ENCODE peak calls at places on chromosomes 11 and 22, in six cellular contexts. K is prostate gland, H is HCT116, R is ovary, F is heart left ventricle, Y is body of pancreas. O is an unnamed sample.
A peak's percentile ranks its signal among the peaks of the same experiment; 100 is the strongest.

GRCh38 chr11:129853508-129854228 is 38.0 kb downstream of the TMEM45B start:
- DNase-seq in K (peak; percentile 93), H (no peak), R (peak; percentile 31), F (no peak), Y (peak; percentile 82), O (no peak)

GRCh38 chr11:74019860-74020259 is 11.0 kb upstream of the UCP3 start:
- DNase-seq in K (no peak), H (no peak), R (no peak), F (no peak), Y (no peak), O (no peak)

GRCh38 chr11:109960831-109961230 is 132.4 kb upstream of the ZC3H12C start:
- DNase-seq in K (no peak), H (no peak), R (peak; percentile 88), F (peak; percentile 69), Y (peak; percentile 83), O (no peak)

GRCh38 chr11:129591527-129591926 is 215.9 kb downstream of the BARX2 start:
- DNase-seq in K (no peak), H (no peak), R (no peak), F (no peak), Y (no peak), O (no peak)

GRCh38 chr11:102451693-102452460 is 688 bp downstream of the TMEM123 start:
- DNase-seq in K (peak; percentile 69), H (no peak), R (peak; percentile 67), F (peak; percentile 81), Y (peak; percentile 71), O (peak; percentile 25)

GRCh38 chr22:29156507-29156906 is 49.2 kb upstream of the EMID1 start:
- DNase-seq in K (no peak), H (no peak), R (peak; percentile 22), F (no peak), Y (no peak), O (no peak)

GRCh38 chr11:62391642-62392425 is 27.0 kb upstream of the SCGB1A1 start:
- DNase-seq in K (no peak), H (no peak), R (no peak), F (no peak), Y (no peak), O (no peak)

GRCh38 chr11:128789497-128790080 is 77.5 kb downstream of the KCNJ1 start:
- DNase-seq in K (no peak), H (no peak), R (no peak), F (no peak), Y (no peak), O (no peak)

GRCh38 chr22:35341090-35341874 is 39.6 kb upstream of the HMOX1 start:
- DNase-seq in K (no peak), H (no peak), R (no peak), F (peak; percentile 44), Y (no peak), O (no peak)

GRCh38 chr11:85746640-85747039 is 60.6 kb upstream of the CCDC89 start:
- DNase-seq in K (no peak), H (no peak), R (no peak), F (no peak), Y (no peak), O (no peak)

GRCh38 chr11:8070417-8071101 is 10.5 kb upstream of the TUB start:
- DNase-seq in K (no peak), H (peak; percentile 21), R (no peak), F (no peak), Y (no peak), O (peak; percentile 70)

GRCh38 chr11:68016904-68017817 is 7.0 kb downstream of the ALDH3B1 start:
- DNase-seq in K (no peak), H (no peak), R (no peak), F (no peak), Y (no peak), O (no peak)

GRCh38 chr11:132115454-132115853 is 745.0 kb downstream of the NTM start:
- DNase-seq in K (no peak), H (no peak), R (no peak), F (no peak), Y (no peak), O (no peak)

GRCh38 chr11:101127699-101128570 is 1.7 kb downstream of the PGR start:
- DNase-seq in K (no peak), H (no peak), R (peak; percentile 70), F (peak; percentile 74), Y (peak; percentile 4), O (no peak)

GRCh38 chr11:128282053-128282452 is 305.3 kb downstream of the ETS1 start:
- DNase-seq in K (peak; percentile 8), H (no peak), R (no peak), F (no peak), Y (no peak), O (no peak)

GRCh38 chr11:120331301-120331966 is 4.8 kb upstream of the ARHGEF12 start:
- DNase-seq in K (no peak), H (no peak), R (no peak), F (no peak), Y (peak; percentile 67), O (peak; percentile 58)

GRCh38 chr22:25331050-25331449 is 111.6 kb downstream of the CRYBB2 start:
- DNase-seq in K (no peak), H (no peak), R (no peak), F (no peak), Y (no peak), O (no peak)

GRCh38 chr11:134040386-134041297 is 28.2 kb upstream of the JAM3 start:
- DNase-seq in K (no peak), H (no peak), R (peak; percentile 73), F (peak; percentile 48), Y (no peak), O (no peak)

GRCh38 chr11:19071255-19071654 is 10.7 kb upstream of the MRGPRX2 start:
- DNase-seq in K (peak; percentile 60), H (peak; percentile 77), R (peak; percentile 59), F (peak; percentile 73), Y (peak; percentile 83), O (peak; percentile 65)

GRCh38 chr22:38732251-38732815 is 23.5 kb downstream of the SUN2 start:
- DNase-seq in K (no peak), H (no peak), R (no peak), F (no peak), Y (peak; percentile 77), O (no peak)

GRCh38 chr22:38734203-38735100 is 21.3 kb downstream of the SUN2 start:
- DNase-seq in K (no peak), H (no peak), R (no peak), F (peak; percentile 40), Y (no peak), O (no peak)

GRCh38 chr22:38735126-38735464 is 20.7 kb downstream of the SUN2 start:
- DNase-seq in K (no peak), H (no peak), R (no peak), F (peak; percentile 51), Y (no peak), O (no peak)

GRCh38 chr22:38731703-38732161 is 24.1 kb downstream of the SUN2 start:
- DNase-seq in K (no peak), H (no peak), R (no peak), F (no peak), Y (no peak), O (no peak)

DNA sequence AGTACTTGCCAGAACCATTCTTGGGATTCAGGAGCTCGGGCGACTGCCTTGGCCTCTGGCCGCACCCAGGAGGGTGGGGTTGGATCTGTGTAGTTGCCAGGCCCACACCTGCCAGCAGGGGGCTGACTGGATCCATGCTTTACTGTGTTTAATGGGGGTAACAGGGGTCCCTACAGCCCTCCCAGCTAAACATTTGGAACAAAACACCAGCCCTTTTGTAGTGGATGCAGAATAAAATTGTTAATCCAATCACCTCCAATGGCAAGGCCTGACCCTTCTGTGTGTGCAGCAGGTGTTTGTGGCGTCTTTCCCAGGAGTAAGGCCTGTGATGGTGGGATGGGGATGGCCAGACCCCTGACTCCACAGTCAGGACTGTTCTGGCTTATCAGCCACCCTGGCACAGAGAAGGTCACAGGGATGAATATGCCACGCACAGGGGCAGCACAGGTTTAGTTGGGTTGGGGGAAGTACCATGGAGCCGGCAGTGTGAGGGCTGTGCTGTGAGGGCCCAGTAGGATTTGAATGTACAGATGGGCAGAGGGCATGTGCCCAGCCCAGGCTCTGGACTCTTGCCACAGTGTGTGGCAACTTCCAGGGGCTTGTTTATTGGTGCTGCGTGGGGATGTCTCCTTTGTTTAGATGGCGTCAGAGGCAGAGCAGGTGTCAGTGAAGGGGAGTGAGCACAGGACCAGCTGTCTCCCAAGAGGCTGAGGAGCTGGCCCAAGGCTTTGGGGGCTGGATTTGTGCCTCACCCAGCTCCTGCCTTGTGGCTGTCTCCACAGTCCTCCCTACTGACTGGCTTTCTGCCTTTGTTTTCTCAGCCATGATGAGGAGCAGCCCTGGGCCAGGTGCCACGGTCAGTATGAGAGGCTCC is 22.2 kb downstream of the SUN2 start:
- DNase-seq in K (peak; percentile 67), H (no peak), R (peak; percentile 73), F (peak; percentile 75), Y (peak; percentile 81), O (no peak)
- TF ChIP-seq POLR2A in K (no peak), H (no peak), R (no peak), F (no peak), Y (no peak), O (no peak)

DNA sequence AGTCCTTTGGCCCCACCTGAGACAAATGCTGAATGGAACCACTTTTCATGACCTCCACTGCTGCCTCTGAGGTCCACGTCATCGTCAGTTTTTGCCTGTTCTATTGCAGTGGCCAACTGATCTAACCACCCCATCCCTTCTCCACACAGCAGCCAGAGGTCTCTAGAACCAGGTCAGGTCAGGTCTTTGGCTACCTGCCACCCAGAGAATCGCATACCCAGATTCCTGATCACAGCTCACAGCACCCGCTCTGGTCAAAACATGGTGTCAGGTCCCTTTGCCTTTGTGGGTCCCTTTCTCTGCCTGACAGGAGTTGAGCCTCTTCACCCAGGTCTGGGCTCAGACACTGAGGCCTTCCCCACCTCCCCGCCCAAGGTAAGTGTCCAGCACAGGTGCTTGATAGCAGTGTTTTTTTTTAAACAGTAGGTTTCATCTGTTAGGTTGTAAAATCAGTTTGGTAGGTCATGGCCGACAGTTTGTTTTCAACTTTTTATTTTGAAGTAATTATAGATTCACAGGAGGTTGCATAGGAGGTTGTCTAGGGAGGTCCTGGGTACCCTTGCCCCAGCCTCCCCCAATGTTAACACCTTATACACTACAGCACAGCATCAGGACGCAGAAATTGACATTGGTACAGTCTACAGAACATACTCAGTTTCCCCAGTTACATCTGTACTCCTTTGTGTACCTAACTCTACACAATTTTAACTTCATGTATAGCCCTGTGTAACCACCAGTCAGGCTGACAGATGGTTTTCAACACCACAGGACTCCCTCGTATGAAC is 6.9 kb downstream of the C22orf39 start:
- DNase-seq in K (no peak), H (no peak), R (no peak), F (no peak), Y (no peak), O (no peak)
- TF ChIP-seq POLR2A in K (no peak), H (no peak), R (no peak), F (no peak), Y (no peak), O (no peak)

GRCh38 chr11:65500262-65501004 is 1.6 kb downstream of the MALAT1 start:
- DNase-seq in K (no peak), H (no peak), R (peak; percentile 66), F (no peak), Y (peak; percentile 66), O (no peak)
- TF ChIP-seq POLR2A in K (no peak), H (peak; percentile 95), R (no peak), F (peak; percentile 75), Y (no peak), O (peak; percentile 89)

GRCh38 chr11:64802370-64803162 is 448 bp downstream of the MAP4K2 start:
- DNase-seq in K (no peak), H (no peak), R (no peak), F (no peak), Y (no peak), O (no peak)
- TF ChIP-seq POLR2A in K (no peak), H (no peak), R (no peak), F (no peak), Y (no peak), O (peak; percentile 46)

GRCh38 chr11:69055598-69056516 is 7.1 kb downstream of the TPCN2 start:
- DNase-seq in K (no peak), H (no peak), R (no peak), F (peak; percentile 77), Y (peak; percentile 42), O (no peak)
- TF ChIP-seq POLR2A in K (no peak), H (no peak), R (no peak), F (no peak), Y (no peak), O (no peak)